ENCODE peak calls at places on chromosomes 2 and 18, in five cellular contexts. Z is glomerular endothelial cell, S is putamen, U is activated gamma-delta T cell treated with Interleukin-2 at 50 U/mL for 16 hours, G is HT-29. H is an unnamed sample.

GRCh38 chr18:75208836-75209128 is 157 bp downstream of the PTGR3 start:
- DNase-seq in Z (no peak), S (no peak), U (no peak), G (no peak), H (no peak)

GRCh38 chr2:219513787-219514186 is 495 bp upstream of the ASIC4 start:
- DNase-seq in Z (no peak), S (no peak), U (no peak), G (no peak), H (no peak)

GRCh38 chr2:29443086-29443485 is 327.9 kb downstream of the CLIP4 start:
- DNase-seq in Z (no peak), S (no peak), U (no peak), G (no peak), H (peak)

GRCh38 chr2:203909192-203909945 is 27.2 kb upstream of the ICOS start:
- DNase-seq in Z (peak), S (peak), U (no peak), G (peak), H (peak)

GRCh38 chr2:88038263-88039105 is 17.1 kb downstream of the KRCC1 start:
- DNase-seq in Z (no peak), S (no peak), U (no peak), G (peak), H (no peak)

GRCh38 chr2:118050386-118050785 is 36.5 kb upstream of the CCDC93 start:
- DNase-seq in Z (no peak), S (no peak), U (no peak), G (peak), H (no peak)

GRCh38 chr18:74251297-74252031 is 40.3 kb downstream of the CYB5A start:
- DNase-seq in Z (peak), S (no peak), U (no peak), G (peak), H (no peak)

GRCh38 chr2:68387408-68388350 is 22.6 kb downstream of the PLEK start:
- DNase-seq in Z (no peak), S (no peak), U (no peak), G (no peak), H (peak)

GRCh38 chr2:221198309-221198708 is 373.8 kb downstream of the EPHA4 start:
- DNase-seq in Z (no peak), S (no peak), U (no peak), G (no peak), H (no peak)

GRCh38 chr18:35680139-35680551 is 98.6 kb downstream of the GALNT1 start:
- DNase-seq in Z (no peak), S (no peak), U (no peak), G (no peak), H (no peak)

GRCh38 chr2:164335947-164336346 is 285.3 kb downstream of the GRB14 start:
- DNase-seq in Z (no peak), S (no peak), U (no peak), G (no peak), H (no peak)

GRCh38 chr2:231464576-231465540 is 574 bp upstream of the NCL start:
- DNase-seq in Z (no peak), S (peak), U (peak), G (peak), H (peak)

GRCh38 chr2:234512884-234513669 is 16.2 kb upstream of the ARL4C start:
- DNase-seq in Z (no peak), S (no peak), U (no peak), G (no peak), H (no peak)

GRCh38 chr2:60560734-60561649 is 7.5 kb upstream of the BCL11A start:
- DNase-seq in Z (no peak), S (no peak), U (no peak), G (peak), H (peak)

H was measured in RPMI8226.